ENCODE peak calls at places on chromosomes 16 and 17, in eight cellular contexts. B is neuronal stem cell, T is fibroblast of lung, Y is ELR, M is RPMI8226, R is NCI-H146, H is EH, O is retina. V is an unnamed sample.

GRCh38 chr17:7959503-7960253 is 27.7 kb downstream of the CNTROB start:
- DNase-seq in B (no peak), T (peak), Y (no peak), M (no peak), R (no peak), H (no peak), O (no peak), V (no peak)

GRCh38 chr17:77311371-77311981 is 170.7 kb downstream of the SEC14L1 start:
- DNase-seq in B (no peak), T (no peak), Y (no peak), M (no peak), R (no peak), H (no peak), O (no peak), V (no peak)

GRCh38 chr17:12789976-12790805 is 893 bp downstream of the ARHGAP44 start:
- DNase-seq in B (peak), T (no peak), Y (peak), M (no peak), R (peak), H (no peak), O (peak), V (no peak)

GRCh38 chr17:19719365-19720209 is 3.2 kb upstream of the SLC47A2 start:
- DNase-seq in B (no peak), T (no peak), Y (peak), M (no peak), R (no peak), H (no peak), O (no peak), V (no peak)

GRCh38 chr16:81863630-81864352 is 84.7 kb downstream of the PLCG2 start:
- DNase-seq in B (no peak), T (no peak), Y (no peak), M (no peak), R (peak), H (no peak), O (peak), V (no peak)

GRCh38 chr17:1577186-1577585 is 14.6 kb upstream of the PITPNA start:
- DNase-seq in B (no peak), T (peak), Y (peak), M (no peak), R (no peak), H (peak), O (no peak), V (peak)

GRCh38 chr16:78987676-78988075 is 612.9 kb downstream of the MAF start:
- DNase-seq in B (no peak), T (no peak), Y (no peak), M (no peak), R (no peak), H (no peak), O (no peak), V (no peak)

GRCh38 chr16:31214705-31215286 is 877 bp downstream of the TRIM72 start:
- DNase-seq in B (no peak), T (no peak), Y (no peak), M (no peak), R (no peak), H (no peak), O (peak), V (peak)

GRCh38 chr16:50645858-50646257 is 35.3 kb downstream of the SNX20 start:
- DNase-seq in B (no peak), T (no peak), Y (no peak), M (no peak), R (no peak), H (no peak), O (no peak), V (no peak)

GRCh38 chr17:56653877-56654276 is 60.4 kb downstream of the NOG start:
- DNase-seq in B (peak), T (peak), Y (peak), M (peak), R (no peak), H (peak), O (no peak), V (peak)

GRCh38 chr17:17781591-17782424 is 55.0 kb downstream of the SREBF1 start:
- DNase-seq in B (peak), T (peak), Y (peak), M (peak), R (peak), H (peak), O (peak), V (peak)

GRCh38 chr17:50163846-50164696 is 1.7 kb upstream of the SGCA start:
- DNase-seq in B (no peak), T (no peak), Y (no peak), M (peak), R (no peak), H (no peak), O (no peak), V (peak)

GRCh38 chr16:77540656-77541055 is 105.8 kb upstream of the ADAMTS18 start:
- DNase-seq in B (no peak), T (peak), Y (peak), M (no peak), R (no peak), H (no peak), O (no peak), V (no peak)

GRCh38 chr16:55760665-55761035 is 72.2 kb downstream of the CES1 start:
- DNase-seq in B (no peak), T (peak), Y (no peak), M (no peak), R (no peak), H (no peak), O (no peak), V (no peak)

GRCh38 chr16:84982434-84982833 is 28.9 kb downstream of the ZDHHC7 start:
- DNase-seq in B (no peak), T (no peak), Y (no peak), M (no peak), R (no peak), H (no peak), O (no peak), V (no peak)

GRCh38 chr16:1158456-1159324 is 5.8 kb downstream of the CACNA1H start:
- DNase-seq in B (no peak), T (peak), Y (no peak), M (no peak), R (no peak), H (no peak), O (peak), V (peak)

GRCh38 chr16:57305159-57305811 is 20.8 kb upstream of the PLLP start:
- DNase-seq in B (no peak), T (no peak), Y (no peak), M (no peak), R (no peak), H (no peak), O (no peak), V (no peak)

GRCh38 chr16:27373312-27373711 is 28.7 kb upstream of the IL21R start:
- DNase-seq in B (no peak), T (no peak), Y (no peak), M (no peak), R (no peak), H (no peak), O (no peak), V (no peak)

GRCh38 chr17:64572682-64573154 is 65.9 kb downstream of the CEP95 start:
- DNase-seq in B (no peak), T (peak), Y (peak), M (no peak), R (no peak), H (peak), O (no peak), V (no peak)

GRCh38 chr16:20676867-20677266 is 20.6 kb downstream of the ACSM1 start:
- DNase-seq in B (no peak), T (no peak), Y (no peak), M (no peak), R (no peak), H (no peak), O (no peak), V (no peak)

GRCh38 chr16:67158637-67159600 is 790 bp downstream of the TRADD start:
- DNase-seq in B (no peak), T (no peak), Y (peak), M (peak), R (peak), H (peak), O (peak), V (peak)

GRCh38 chr16:50637716-50638602 is 43.2 kb downstream of the SNX20 start:
- DNase-seq in B (no peak), T (no peak), Y (no peak), M (no peak), R (no peak), H (no peak), O (no peak), V (no peak)

GRCh38 chr17:15112881-15113617 is 152.1 kb downstream of the PMP22 start:
- DNase-seq in B (no peak), T (no peak), Y (peak), M (no peak), R (no peak), H (peak), O (peak), V (peak)

GRCh38 chr17:53655591-53655990 is 167.1 kb upstream of the KIF2B start:
- DNase-seq in B (no peak), T (peak), Y (peak), M (no peak), R (no peak), H (peak), O (no peak), V (no peak)

GRCh38 chr17:10837987-10838386 is at the start of gene PIRT:
- DNase-seq in B (no peak), T (no peak), Y (no peak), M (no peak), R (no peak), H (no peak), O (no peak), V (no peak)

GRCh38 chr16:81212830-81213465 is 25.5 kb upstream of the BCO1 start:
- DNase-seq in B (no peak), T (no peak), Y (no peak), M (no peak), R (no peak), H (no peak), O (no peak), V (no peak)